ENCODE peak calls at places on chromosomes 12 and 14, in eight cellular contexts. U is EL, E is endothelial cell, Z is fibroblast of lung, N is GM20000, K is lower leg skin, R is NCI-H1105, S is Right ventricle myocardium superior. V is an unnamed sample.

GRCh38 chr12:12107678-12108077 is 36.9 kb downstream of the BCL2L14 start:
- DNase-seq in U (no peak), E (no peak), Z (no peak), N (no peak), K (no peak), R (no peak), S (no peak), V (no peak)

GRCh38 chr12:54196396-54196795 is 7.6 kb upstream of the SMUG1 start:
- DNase-seq in U (no peak), E (no peak), Z (no peak), N (no peak), K (no peak), R (no peak), S (no peak), V (peak; percentile 74)

GRCh38 chr14:68216957-68217356 is 397.4 kb downstream of the RAD51B start:
- DNase-seq in U (no peak), E (no peak), Z (no peak), N (no peak), K (no peak), R (no peak), S (no peak), V (no peak)

GRCh38 chr14:60884134-60884533 is 96.7 kb downstream of the TRMT5 start:
- DNase-seq in U (no peak), E (no peak), Z (no peak), N (no peak), K (no peak), R (no peak), S (no peak), V (no peak)

GRCh38 chr12:113831486-113831885 is 134.6 kb downstream of the RBM19 start:
- DNase-seq in U (no peak), E (no peak), Z (no peak), N (no peak), K (no peak), R (no peak), S (no peak), V (no peak)

GRCh38 chr14:69475194-69475818 is 9.2 kb upstream of the PLEKHD1 start:
- DNase-seq in U (peak; percentile 18), E (no peak), Z (peak; percentile 15), N (peak; percentile 49), K (peak; percentile 45), R (peak; percentile 55), S (no peak), V (peak; percentile 9)

GRCh38 chr12:88876867-88877266 is 296.6 kb upstream of the KITLG start:
- DNase-seq in U (peak; percentile 69), E (no peak), Z (no peak), N (no peak), K (no peak), R (no peak), S (no peak), V (no peak)

GRCh38 chr14:76958020-76958965 is 70.2 kb downstream of the IRF2BPL start:
- DNase-seq in U (no peak), E (no peak), Z (no peak), N (no peak), K (no peak), R (no peak), S (no peak), V (no peak)

GRCh38 chr12:77049767-77050353 is 15.5 kb downstream of the E2F7 start:
- DNase-seq in U (peak; percentile 57), E (peak; percentile 10), Z (peak; percentile 82), N (peak; percentile 57), K (no peak), R (peak; percentile 56), S (no peak), V (peak; percentile 72)

GRCh38 chr14:69424139-69424923 is 25.8 kb downstream of the SLC39A9 start:
- DNase-seq in U (peak; percentile 21), E (no peak), Z (peak; percentile 12), N (no peak), K (no peak), R (no peak), S (no peak), V (no peak)

GRCh38 chr14:54356172-54356571 is 40.6 kb upstream of the CDKN3 start:
- DNase-seq in U (peak; percentile 90), E (no peak), Z (peak; percentile 71), N (no peak), K (no peak), R (no peak), S (no peak), V (no peak)

GRCh38 chr12:131832393-131833231 is 4.4 kb downstream of the MMP17 start:
- DNase-seq in U (peak; percentile 85), E (no peak), Z (peak; percentile 81), N (no peak), K (no peak), R (peak; percentile 87), S (peak; percentile 73), V (no peak)

GRCh38 chr14:36069535-36069900 is 107.0 kb downstream of the PTCSC3 start:
- DNase-seq in U (peak; percentile 26), E (peak; percentile 59), Z (peak; percentile 24), N (peak; percentile 54), K (no peak), R (peak; percentile 32), S (no peak), V (peak; percentile 38)

GRCh38 chr12:53171725-53172329 is 8.7 kb upstream of the ZNF740 start:
- DNase-seq in U (no peak), E (no peak), Z (no peak), N (no peak), K (peak; percentile 56), R (no peak), S (no peak), V (no peak)

GRCh38 chr12:67540920-67541624 is 107.5 kb upstream of the DYRK2 start:
- DNase-seq in U (peak; percentile 44), E (no peak), Z (no peak), N (no peak), K (no peak), R (no peak), S (no peak), V (no peak)

GRCh38 chr12:52186135-52186840 is 5.5 kb downstream of the KRT80 start:
- DNase-seq in U (peak; percentile 95), E (no peak), Z (peak; percentile 73), N (no peak), K (no peak), R (no peak), S (no peak), V (peak; percentile 36)

GRCh38 chr14:54893151-54893760 is 9.4 kb downstream of the GCH1 start:
- DNase-seq in U (peak; percentile 76), E (peak; percentile 30), Z (peak; percentile 58), N (peak; percentile 27), K (no peak), R (peak; percentile 14), S (no peak), V (peak; percentile 36)

GRCh38 chr12:44581642-44582242 is 294.4 kb downstream of the NELL2 start:
- DNase-seq in U (no peak), E (no peak), Z (no peak), N (no peak), K (no peak), R (no peak), S (no peak), V (no peak)

GRCh38 chr12:39846304-39846703 is 226.7 kb upstream of the ABCD2 start:
- DNase-seq in U (no peak), E (no peak), Z (no peak), N (no peak), K (no peak), R (no peak), S (no peak), V (peak; percentile 28)

GRCh38 chr14:100605230-100605629 is 18.0 kb upstream of the BEGAIN start:
- DNase-seq in U (no peak), E (no peak), Z (no peak), N (no peak), K (peak; percentile 66), R (no peak), S (peak; percentile 31), V (no peak)

GRCh38 chr14:76191297-76191696 is 39.6 kb downstream of the GPATCH2L start:
- DNase-seq in U (no peak), E (no peak), Z (no peak), N (no peak), K (no peak), R (no peak), S (no peak), V (peak; percentile 93)

GRCh38 chr12:14843425-14843887 is at the start of gene ART4:
- DNase-seq in U (no peak), E (peak; percentile 5), Z (no peak), N (no peak), K (no peak), R (no peak), S (peak; percentile 77), V (no peak)

GRCh38 chr12:12784911-12785814 is at the start of gene APOLD1:
- DNase-seq in U (peak; percentile 25), E (peak; percentile 14), Z (no peak), N (no peak), K (no peak), R (no peak), S (peak; percentile 54), V (no peak)

GRCh38 chr12:123916729-123917128 is 55.9 kb downstream of the CCDC92 start:
- DNase-seq in U (peak; percentile 39), E (no peak), Z (no peak), N (no peak), K (no peak), R (no peak), S (no peak), V (no peak)

GRCh38 chr12:32047357-32047828 is 59.3 kb upstream of the BICD1 start:
- DNase-seq in U (no peak), E (no peak), Z (no peak), N (no peak), K (peak; percentile 63), R (no peak), S (no peak), V (no peak)

GRCh38 chr14:60222820-60223219 is 26.2 kb upstream of the PPM1A start:
- DNase-seq in U (no peak), E (no peak), Z (no peak), N (no peak), K (no peak), R (no peak), S (peak; percentile 86), V (no peak)

GRCh38 chr14:101772770-101773169 is 11.3 kb downstream of the PPP2R5C start:
- DNase-seq in U (peak; percentile 30), E (no peak), Z (no peak), N (no peak), K (no peak), R (no peak), S (no peak), V (no peak)

GRCh38 chr12:66688836-66689439 is 10.1 kb upstream of the GRIP1 start:
- DNase-seq in U (peak; percentile 13), E (peak; percentile 68), Z (peak; percentile 11), N (peak; percentile 59), K (no peak), R (peak; percentile 68), S (no peak), V (peak; percentile 50)

GRCh38 chr12:3152892-3153291 is 75.7 kb downstream of the TSPAN9 start:
- DNase-seq in U (no peak), E (no peak), Z (no peak), N (no peak), K (no peak), R (no peak), S (no peak), V (no peak)

GRCh38 chr12:113697646-113698504 is 226.2 kb upstream of the LHX5 start:
- DNase-seq in U (no peak), E (no peak), Z (no peak), N (no peak), K (no peak), R (no peak), S (no peak), V (no peak)

GRCh38 chr12:48999371-49000131 is at the start of gene DDN:
- DNase-seq in U (peak; percentile 50), E (no peak), Z (peak; percentile 17), N (peak; percentile 82), K (peak; percentile 82), R (no peak), S (peak; percentile 56), V (peak; percentile 21)

GRCh38 chr12:69149262-69149661 is 90.1 kb upstream of the CPSF6 start:
- DNase-seq in U (no peak), E (no peak), Z (no peak), N (no peak), K (no peak), R (no peak), S (no peak), V (no peak)

GRCh38 chr14:91233936-91234790 is 10.3 kb downstream of the GPR68 start:
- DNase-seq in U (no peak), E (no peak), Z (no peak), N (no peak), K (no peak), R (no peak), S (peak; percentile 50), V (no peak)

GRCh38 chr14:95237956-95238355 is 80.6 kb upstream of the DICER1 start:
- DNase-seq in U (no peak), E (no peak), Z (no peak), N (no peak), K (no peak), R (no peak), S (no peak), V (no peak)

V was measured in AML-193.